ENCODE peak calls at places on chromosomes 7 and 10, in nine cellular contexts. L is SJSA1, V is GM12878, W is right atrium auricular region, C is tibial artery, R is heart left ventricle, H is psoas muscle, G is GM23338, Q is cardiac muscle cell. S is an unnamed sample.

GRCh38 chr10:89078729-89079672 is 88.4 kb downstream of the FAS start:
- DNase-seq in H (no peak), Q (no peak), V (no peak), C (no peak), W (no peak), R (no peak), G (no peak), L (no peak), S (no peak)

GRCh38 chr10:78263521-78263988 is 229.9 kb downstream of the RPS24 start:
- DNase-seq in W (no peak), Q (no peak), C (no peak), R (no peak), L (peak; percentile 81), H (no peak), V (no peak), G (no peak), S (no peak)

GRCh38 chr7:134892963-134893362 is 93.3 kb upstream of the AGBL3 start:
- DNase-seq in W (no peak), C (no peak), L (no peak), V (no peak), R (no peak), H (no peak), G (no peak), Q (no peak), S (no peak)

GRCh38 chr7:43584200-43584586 is 1.3 kb downstream of the STK17A start:
- DNase-seq in V (no peak), C (no peak), R (no peak), G (no peak), W (peak; percentile 63), Q (peak; percentile 9), L (peak; percentile 26), H (peak; percentile 30), S (no peak)

GRCh38 chr7:42071372-42072261 is 165.4 kb downstream of the GLI3 start:
- DNase-seq in V (no peak), L (no peak), W (no peak), C (no peak), G (peak; percentile 26), R (no peak), H (no peak), Q (peak; percentile 28), S (no peak)

GRCh38 chr10:129274928-129275474 is 192.0 kb upstream of the MGMT start:
- DNase-seq in V (no peak), R (no peak), W (no peak), Q (no peak), C (no peak), H (no peak), L (no peak), G (peak; percentile 87), S (peak; percentile 0)

GRCh38 chr7:64889686-64890162 is 13.3 kb upstream of the ZNF273 start:
- DNase-seq in R (no peak), C (no peak), W (peak; percentile 53), Q (no peak), V (no peak), H (no peak), L (no peak), G (peak; percentile 29), S (no peak)

GRCh38 chr10:123135415-123136141 is at the start of gene HMX3:
- DNase-seq in L (peak; percentile 64), H (no peak), W (peak; percentile 55), R (no peak), G (peak; percentile 85), C (no peak), V (no peak), Q (no peak), S (no peak)

GRCh38 chr7:77727936-77728701 is 31.9 kb downstream of the RSBN1L start:
- DNase-seq in W (no peak), H (no peak), C (no peak), Q (peak; percentile 2), R (no peak), G (peak; percentile 50), V (no peak), L (peak; percentile 81), S (peak; percentile 65)

GRCh38 chr10:124724279-124725027 is 19.7 kb downstream of the FAM53B start:
- DNase-seq in C (peak; percentile 60), L (peak; percentile 48), V (no peak), H (no peak), G (no peak), Q (no peak), W (no peak), R (peak; percentile 60), S (peak; percentile 14)

GRCh38 chr7:116322541-116322940 is 112.2 kb downstream of the TES start:
- DNase-seq in C (no peak), H (no peak), R (no peak), G (no peak), Q (no peak), W (no peak), L (no peak), V (no peak), S (peak; percentile 16)

GRCh38 chr7:21641546-21641945 is 98.7 kb downstream of the DNAH11 start:
- DNase-seq in H (no peak), V (no peak), L (no peak), G (no peak), Q (no peak), C (no peak), R (no peak), W (no peak), S (no peak)

GRCh38 chr7:113087278-113087998 is 811 bp upstream of the GPR85 start:
- DNase-seq in W (no peak), Q (peak; percentile 13), R (no peak), G (peak; percentile 75), H (no peak), L (peak; percentile 94), V (no peak), C (no peak), S (peak; percentile 82)
- H3K4me3 ChIP-seq in W (no peak overlapping the region), Q (no peak overlapping the region), R (peak overlapping the region; percentile 62), G (peak overlapping the region; percentile 64), H (peak overlapping the region; percentile 64), L (peak overlapping the region; percentile 57), V (no peak overlapping the region), C (peak overlapping the region; percentile 50), S (peak overlapping the region; percentile 57)

GRCh38 chr7:156780724-156781455 is 112.1 kb downstream of the LMBR1 start:
- DNase-seq in V (peak; percentile 86), G (no peak), W (no peak), L (no peak), R (no peak), Q (no peak), H (no peak), C (no peak), S (no peak)
- H3K27ac ChIP-seq in V (peak overlapping the region; percentile 85), G (no peak overlapping the region), W (no peak overlapping the region), L (no peak overlapping the region), R (no peak overlapping the region), Q (no peak overlapping the region), H (no peak overlapping the region), C (no peak overlapping the region), S (no peak overlapping the region)

GRCh38 chr7:897086-897485 is 20.7 kb downstream of the GET4 start:
- DNase-seq in C (no peak), W (no peak), H (no peak), Q (no peak), L (no peak), G (no peak), V (no peak), R (peak; percentile 47), S (no peak)

GRCh38 chr7:897771-898376 is 21.5 kb downstream of the GET4 start:
- DNase-seq in H (no peak), Q (peak; percentile 34), G (no peak), C (no peak), R (peak; percentile 77), W (no peak), L (no peak), V (no peak), S (no peak)

GRCh38 chr7:895451-896052 is 19.2 kb downstream of the GET4 start:
- DNase-seq in R (peak; percentile 55), G (no peak), C (no peak), Q (no peak), L (no peak), H (peak; percentile 15), W (no peak), V (no peak), S (no peak)

GRCh38 chr7:894927-895450 is 18.6 kb downstream of the GET4 start:
- DNase-seq in G (no peak), H (peak; percentile 13), R (peak; percentile 51), V (no peak), L (no peak), W (no peak), Q (no peak), C (no peak), S (no peak)

GRCh38 chr7:896346-897075 is 20.2 kb downstream of the GET4 start:
- DNase-seq in V (no peak), R (peak; percentile 44), Q (no peak), H (peak; percentile 8), G (no peak), L (no peak), W (no peak), C (no peak), S (no peak)
- H3K36me3 ChIP-seq in V (peaks cover 60% of the 10 kb centered on the region), R (peaks cover 7% of the 10 kb centered on the region), Q (peaks cover 12% of the 10 kb centered on the region), H (no peaks in the 10 kb centered on the region), G (peaks cover 4% of the 10 kb centered on the region), L (peaks cover 43% of the 10 kb centered on the region), W (peaks cover 61% of the 10 kb centered on the region), C (peaks cover 74% of the 10 kb centered on the region), S (no peaks in the 10 kb centered on the region)

GRCh38 chr10:3776796-3777571 is 8.0 kb downstream of the KLF6 start:
- DNase-seq in Q (no peak), C (no peak), L (peak; percentile 90), W (no peak), V (no peak), H (peak; percentile 40), R (no peak), G (no peak), S (peak; percentile 26)

GRCh38 chr10:3774018-3774813 is 10.8 kb downstream of the KLF6 start:
- DNase-seq in W (no peak), G (no peak), V (no peak), H (no peak), C (no peak), L (no peak), Q (no peak), R (no peak), S (no peak)

GRCh38 chr10:3777876-3778707 is 6.9 kb downstream of the KLF6 start:
- DNase-seq in H (no peak), R (no peak), W (no peak), G (no peak), V (no peak), L (no peak), C (no peak), Q (no peak), S (no peak)

GRCh38 chr10:3774814-3775670 is 10.0 kb downstream of the KLF6 start:
- DNase-seq in Q (no peak), V (no peak), G (no peak), C (peak; percentile 83), W (no peak), R (no peak), L (peak; percentile 82), H (peak; percentile 39), S (no peak)

DNA sequence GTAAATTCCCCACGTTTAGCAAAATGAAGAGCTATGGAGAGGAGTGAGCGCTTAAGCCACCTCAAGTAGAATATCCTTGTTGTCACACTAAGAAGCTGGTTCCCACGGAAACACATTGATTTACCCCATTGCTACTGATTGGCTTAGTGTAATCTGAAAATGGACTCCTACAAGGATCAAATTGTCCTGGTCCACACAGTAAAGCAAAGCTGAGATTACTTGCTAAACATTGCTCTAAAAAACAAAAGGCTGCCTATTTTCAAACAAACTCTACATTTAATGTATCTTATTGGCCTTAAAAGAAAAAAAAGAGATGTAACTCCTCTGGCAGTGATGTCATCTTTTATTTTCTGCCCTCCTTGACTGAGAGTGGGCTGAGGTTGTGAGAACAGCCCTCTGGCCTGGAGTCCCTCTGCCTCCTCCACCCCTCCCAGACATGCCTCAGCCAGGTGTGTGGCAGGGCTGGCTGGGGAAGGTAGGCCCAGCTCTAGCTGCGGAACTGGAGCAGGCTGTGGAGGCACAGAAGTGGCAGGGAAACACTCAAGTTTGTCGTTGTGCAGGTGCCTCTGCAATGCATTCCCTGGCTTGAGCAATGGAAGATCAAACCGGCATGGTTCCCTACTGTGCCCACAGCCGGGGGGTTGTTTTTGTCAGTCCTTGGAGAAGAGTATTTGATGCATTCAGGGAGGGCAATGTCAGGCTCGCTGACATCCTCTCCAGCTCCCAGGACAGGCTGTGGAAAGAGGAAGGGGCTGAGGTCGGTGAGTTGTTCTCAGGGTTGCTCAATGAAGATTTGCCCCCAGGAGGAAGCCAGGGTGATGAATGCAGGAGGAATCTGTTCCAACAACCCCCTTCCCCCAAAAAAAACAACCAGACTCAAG is 9.1 kb downstream of the KLF6 start:
- DNase-seq in C (no peak), Q (no peak), R (no peak), W (no peak), G (peak; percentile 75), V (no peak), L (peak; percentile 62), H (no peak), S (no peak)
- H3K4me3 ChIP-seq in C (no peak overlapping the region), Q (no peak overlapping the region), R (no peak overlapping the region), W (no peak overlapping the region), G (no peak overlapping the region), V (no peak overlapping the region), L (no peak overlapping the region), H (peak overlapping the region; percentile 22), S (no peak overlapping the region)